ENCODE peak calls at places on chromosomes 13 and 19, in nine cellular contexts. Q is foreskin keratinocyte, D is glutamatergic neuron, H is GM10248, U is H9, F is osteocyte, Y is hepatocyte, B is AG09309, M is ascending aorta. N is an unnamed sample.

GRCh38 chr19:40326201-40326600 is 22.0 kb downstream of the C19orf47 start:
- DNase-seq in Y (no peak), F (no peak), U (no peak), Q (no peak), B (no peak), H (no peak), D (no peak), M (no peak), N (no peak)

GRCh38 chr19:8902520-8902919 is 70.3 kb downstream of the MBD3L1 start:
- DNase-seq in F (no peak), U (no peak), H (no peak), B (no peak), Q (no peak), D (no peak), Y (no peak), M (no peak), N (no peak)

GRCh38 chr19:43675906-43676305 is 5.9 kb upstream of the PLAUR start:
- DNase-seq in Q (no peak), U (no peak), H (no peak), F (no peak), D (no peak), B (no peak), Y (no peak), M (no peak), N (no peak)

GRCh38 chr13:73039201-73040108 is 19.4 kb upstream of the KLF5 start:
- DNase-seq in F (no peak), H (no peak), D (no peak), Y (no peak), M (no peak), B (no peak), U (no peak), Q (no peak), N (no peak)

GRCh38 chr13:29190298-29190697 is 370.2 kb downstream of the MTUS2 start:
- DNase-seq in B (no peak), M (no peak), D (no peak), Y (no peak), F (no peak), U (no peak), Q (no peak), H (no peak), N (no peak)

GRCh38 chr19:46935066-46935663 is 74.4 kb downstream of the ARHGAP35 start:
- DNase-seq in H (no peak), Q (no peak), U (no peak), M (no peak), D (no peak), Y (no peak), F (no peak), B (no peak), N (no peak)

GRCh38 chr13:76980075-76980718 is 11.7 kb upstream of the CLN5 start:
- DNase-seq in D (peak), M (peak), B (no peak), F (peak), Y (peak), U (peak), H (peak), Q (no peak), N (peak)

GRCh38 chr13:80618777-80619176 is 277.9 kb upstream of the SPRY2 start:
- DNase-seq in M (peak), F (no peak), Q (no peak), Y (no peak), D (no peak), U (no peak), B (no peak), H (no peak), N (no peak)

GRCh38 chr13:114067886-114068722 is 64.3 kb downstream of the RASA3 start:
- DNase-seq in D (no peak), Q (no peak), F (no peak), Y (no peak), U (no peak), B (no peak), H (no peak), M (no peak), N (no peak)

GRCh38 chr19:39007096-39007495 is 25.3 kb downstream of the FBXO27 start:
- DNase-seq in U (no peak), D (no peak), Q (no peak), Y (no peak), F (no peak), B (no peak), M (no peak), H (no peak), N (no peak)

GRCh38 chr19:31350033-31350692 is 927 bp upstream of the TSHZ3 start:
- DNase-seq in H (no peak), U (no peak), F (no peak), Y (peak), M (peak), B (no peak), D (no peak), Q (no peak), N (no peak)

GRCh38 chr19:30119180-30119920 is 177.3 kb downstream of the URI1 start:
- DNase-seq in H (no peak), F (no peak), D (no peak), M (no peak), B (no peak), U (no peak), Q (no peak), Y (no peak), N (no peak)

GRCh38 chr13:98325724-98326123 is 148.7 kb upstream of the RNF113B start:
- DNase-seq in Y (no peak), M (no peak), B (no peak), F (no peak), U (peak), H (no peak), Q (no peak), D (no peak), N (no peak)

GRCh38 chr13:40059540-40060232 is 404.2 kb downstream of the COG6 start:
- DNase-seq in Q (peak), U (no peak), Y (no peak), H (no peak), D (no peak), M (no peak), F (no peak), B (no peak), N (no peak)
- TF ChIP-seq CTCF in Q (peak), U (no peak), Y (no peak), H (no peak), D (no peak), M (no peak), F (no peak), B (no peak), N (no peak)

GRCh38 chr19:12884926-12885748 is 1.9 kb downstream of the KLF1 start:
- DNase-seq in Y (peak), Q (peak), U (peak), M (peak), B (no peak), H (peak), F (no peak), D (peak), N (peak)
- TF ChIP-seq CTCF in Y (peak), Q (peak), U (peak), M (peak), B (peak), H (peak), F (peak), D (peak), N (peak)

DNA sequence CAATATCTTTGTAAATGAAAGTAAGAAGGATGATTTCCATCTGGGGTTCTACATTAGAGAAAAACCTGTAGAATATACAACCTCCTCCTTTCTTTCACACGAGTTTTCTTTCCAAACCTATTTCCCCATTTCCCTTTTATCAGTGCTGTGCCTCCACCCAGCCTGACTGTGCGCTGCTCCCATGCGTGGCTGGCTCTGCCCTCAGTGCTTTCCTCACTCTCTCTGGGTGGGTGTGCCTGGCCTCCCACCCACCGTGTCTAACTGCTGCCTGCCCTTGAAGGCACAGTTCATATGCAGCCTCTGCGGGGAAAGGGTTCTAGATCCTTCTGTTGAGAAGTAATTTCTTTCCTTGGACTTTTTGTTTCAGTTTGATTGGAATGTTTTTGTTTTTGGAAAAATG is 70.7 kb downstream of the PCCA start:
- DNase-seq in B (no peak), M (no peak), F (no peak), U (no peak), H (no peak), D (no peak), Y (no peak), Q (no peak), N (no peak)
- TF ChIP-seq CTCF in B (no peak), M (no peak), F (no peak), U (no peak), H (no peak), D (no peak), Y (no peak), Q (no peak), N (no peak)

GRCh38 chr13:21673592-21674270 is 2.9 kb downstream of the FGF9 start:
- DNase-seq in H (peak), F (no peak), Y (peak), U (peak), Q (no peak), M (no peak), B (no peak), D (peak), N (peak)
- TF ChIP-seq CTCF in H (no peak), F (peak), Y (peak), U (no peak), Q (no peak), M (no peak), B (no peak), D (peak), N (no peak)

GRCh38 chr19:41690801-41691065 is 2.7 kb upstream of the CEACAM7 start:
- DNase-seq in B (no peak), U (no peak), H (no peak), Q (no peak), D (no peak), F (no peak), M (no peak), Y (no peak), N (no peak)

GRCh38 chr19:41689993-41690800 is 2.1 kb upstream of the CEACAM7 start:
- DNase-seq in D (no peak), Q (no peak), Y (no peak), H (no peak), U (no peak), F (no peak), B (no peak), M (no peak), N (no peak)

GRCh38 chr19:41694196-41694595 is 6.1 kb upstream of the CEACAM7 start:
- DNase-seq in Q (no peak), Y (no peak), H (no peak), F (peak), M (peak), B (no peak), D (no peak), U (peak), N (no peak)

GRCh38 chr19:41688687-41689086 is 617 bp upstream of the CEACAM7 start:
- DNase-seq in Q (no peak), D (no peak), H (no peak), Y (no peak), M (no peak), U (no peak), F (no peak), B (no peak), N (no peak)

DNA sequence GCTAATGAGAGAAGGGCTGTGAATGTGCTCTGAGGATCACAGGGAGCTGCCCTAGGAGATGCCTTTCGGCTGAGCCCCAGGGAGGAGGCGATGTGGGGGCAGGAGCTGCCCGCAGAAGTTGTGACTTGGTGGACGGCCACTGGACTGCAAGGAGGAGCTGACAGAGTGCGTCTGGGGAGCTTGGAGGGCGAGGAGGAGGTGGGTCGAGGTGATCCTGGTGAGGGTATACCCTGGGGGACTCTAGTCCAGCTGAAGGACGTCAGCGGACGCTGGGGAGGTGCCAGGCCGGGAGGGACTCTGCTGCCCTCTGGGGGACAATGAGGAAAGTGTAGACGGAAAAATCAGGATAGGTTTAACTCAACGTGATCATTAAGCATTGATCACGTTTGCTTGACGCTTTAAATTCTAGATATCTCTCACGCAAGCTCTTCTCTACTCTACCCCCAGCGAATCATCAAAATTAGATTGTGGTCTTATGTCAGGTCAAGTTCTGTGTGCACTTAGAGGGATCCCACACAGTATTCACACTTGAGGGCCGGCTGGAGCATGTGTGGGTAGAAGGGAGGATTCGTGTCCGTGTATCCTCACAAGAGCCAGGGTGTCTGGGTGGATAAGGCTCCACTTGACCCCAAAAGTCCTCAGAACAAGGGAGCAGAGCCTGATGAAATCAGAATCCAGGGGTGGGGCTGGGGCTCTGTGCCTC is 3.3 kb upstream of the CEACAM7 start:
- DNase-seq in Y (no peak), D (peak), Q (no peak), H (peak), F (no peak), U (peak), M (peak), B (no peak), N (peak)
- TF ChIP-seq CTCF in Y (no peak), D (no peak), Q (peak), H (peak), F (peak), U (peak), M (no peak), B (peak), N (peak)